ENCODE peak calls at places on chromosomes 16 and 17, in seven cellular contexts. U is heart left ventricle, D is right lobe of liver, J is fibroblast of lung, L is transverse colon, A is thoracic aorta, E is stomach. F is an unnamed sample.

GRCh38 chr16:1193825-1194581 is 31.1 kb downstream of the TPSG1 start:
- DNase-seq in U (no peak), L (no peak), E (no peak), A (no peak), D (no peak), J (no peak), F (no peak)

GRCh38 chr17:37220609-37220953 is 155.2 kb upstream of the C17orf78 start:
- DNase-seq in J (peak; percentile 46), E (no peak), D (no peak), U (no peak), A (no peak), L (peak; percentile 9), F (no peak)

GRCh38 chr17:47413872-47414271 is 90.1 kb downstream of the EFCAB13 start:
- DNase-seq in L (no peak), E (no peak), D (no peak), U (no peak), J (no peak), A (no peak), F (no peak)

GRCh38 chr16:68284847-68285246 is 20.5 kb downstream of the SLC7A6 start:
- DNase-seq in A (no peak), E (no peak), L (peak; percentile 35), J (no peak), D (no peak), U (no peak), F (no peak)

GRCh38 chr17:55286681-55287589 is 22.2 kb downstream of the HLF start:
- DNase-seq in E (peak; percentile 78), U (no peak), A (no peak), J (peak; percentile 25), L (peak; percentile 86), D (peak; percentile 77), F (no peak)

GRCh38 chr17:78043031-78043430 is 84.5 kb downstream of the TNRC6C start:
- DNase-seq in J (no peak), D (no peak), L (no peak), A (no peak), U (no peak), E (no peak), F (no peak)

GRCh38 chr17:17491031-17491471 is 5.1 kb downstream of the RASD1 start:
- DNase-seq in D (no peak), L (no peak), J (no peak), E (no peak), U (no peak), A (no peak), F (no peak)

GRCh38 chr17:2532146-2532720 is 20.5 kb upstream of the METTL16 start:
- DNase-seq in U (no peak), J (no peak), D (peak; percentile 44), A (no peak), E (no peak), L (no peak), F (no peak)

GRCh38 chr17:76379275-76379641 is 5.2 kb upstream of the SPHK1 start:
- DNase-seq in D (no peak), U (no peak), E (no peak), J (no peak), A (no peak), L (no peak), F (no peak)

GRCh38 chr17:6472517-6472916 is 28.3 kb downstream of the PIMREG start:
- DNase-seq in L (no peak), A (no peak), J (no peak), U (no peak), E (no peak), D (no peak), F (no peak)

GRCh38 chr17:9890124-9890523 is 14.9 kb downstream of the RCVRN start:
- DNase-seq in L (no peak), E (no peak), J (no peak), D (no peak), U (peak; percentile 38), A (no peak), F (no peak)

GRCh38 chr17:22510504-22510903 is 818.2 kb downstream of the KCNJ18 start:
- DNase-seq in D (no peak), L (no peak), U (no peak), A (no peak), J (no peak), E (no peak), F (no peak)

GRCh38 chr16:31354394-31355291 is at the start of gene ITGAX:
- DNase-seq in J (peak; percentile 8), E (peak; percentile 49), D (peak; percentile 76), A (no peak), U (peak; percentile 68), L (peak; percentile 52), F (no peak)

GRCh38 chr16:3751878-3752277 is 34.6 kb upstream of the TRAP1 start:
- DNase-seq in D (no peak), J (no peak), U (no peak), E (no peak), L (no peak), A (no peak), F (no peak)

GRCh38 chr17:9824094-9824493 is 1.6 kb upstream of the GLP2R start:
- DNase-seq in U (no peak), D (no peak), J (no peak), L (no peak), A (no peak), E (no peak), F (no peak)

GRCh38 chr16:57534881-57535658 is 1.3 kb downstream of the CCDC102A start:
- DNase-seq in U (no peak), A (no peak), E (peak; percentile 24), J (no peak), L (no peak), D (peak; percentile 56), F (no peak)

GRCh38 chr17:64244165-64244564 is 18.9 kb downstream of the TEX2 start:
- DNase-seq in U (no peak), D (no peak), J (no peak), E (no peak), A (no peak), L (no peak), F (no peak)

GRCh38 chr17:80318166-80318565 is 57.5 kb downstream of the RNF213 start:
- DNase-seq in U (no peak), J (no peak), L (no peak), A (no peak), D (no peak), E (no peak), F (no peak)

GRCh38 chr17:80477647-80478478 is 1.5 kb upstream of the NPTX1 start:
- DNase-seq in J (peak; percentile 49), E (no peak), A (no peak), U (no peak), D (no peak), L (peak; percentile 35), F (no peak)

GRCh38 chr16:68084504-68085258 is 489 bp upstream of the NFATC3 start:
- DNase-seq in L (peak; percentile 92), D (peak; percentile 95), E (peak; percentile 82), U (peak; percentile 92), J (peak; percentile 82), A (peak; percentile 77), F (no peak)

GRCh38 chr17:30279156-30279555 is 12.6 kb downstream of the BLMH start:
- DNase-seq in D (no peak), U (no peak), A (no peak), J (no peak), L (no peak), E (no peak), F (no peak)

GRCh38 chr17:19533718-19534561 is at the start of gene SLC47A1:
- DNase-seq in L (peak; percentile 20), U (peak; percentile 35), D (peak; percentile 84), A (no peak), J (no peak), E (no peak), F (no peak)

GRCh38 chr17:8079291-8080207 is 8.0 kb downstream of the ALOX12B start:
- DNase-seq in E (peak; percentile 75), A (no peak), J (peak; percentile 42), U (peak; percentile 60), L (peak; percentile 76), D (peak; percentile 80), F (no peak)

GRCh38 chr17:8082312-8082711 is 5.2 kb downstream of the ALOX12B start:
- DNase-seq in L (no peak), J (no peak), U (no peak), D (no peak), A (no peak), E (no peak), F (no peak)

GRCh38 chr17:8080799-8081219 is 6.7 kb downstream of the ALOX12B start:
- DNase-seq in L (no peak), J (no peak), D (no peak), A (no peak), E (no peak), U (no peak), F (no peak)

GRCh38 chr17:8081876-8082275 is 5.6 kb downstream of the ALOX12B start:
- DNase-seq in U (no peak), D (no peak), J (no peak), A (no peak), E (no peak), L (no peak), F (no peak)

DNA sequence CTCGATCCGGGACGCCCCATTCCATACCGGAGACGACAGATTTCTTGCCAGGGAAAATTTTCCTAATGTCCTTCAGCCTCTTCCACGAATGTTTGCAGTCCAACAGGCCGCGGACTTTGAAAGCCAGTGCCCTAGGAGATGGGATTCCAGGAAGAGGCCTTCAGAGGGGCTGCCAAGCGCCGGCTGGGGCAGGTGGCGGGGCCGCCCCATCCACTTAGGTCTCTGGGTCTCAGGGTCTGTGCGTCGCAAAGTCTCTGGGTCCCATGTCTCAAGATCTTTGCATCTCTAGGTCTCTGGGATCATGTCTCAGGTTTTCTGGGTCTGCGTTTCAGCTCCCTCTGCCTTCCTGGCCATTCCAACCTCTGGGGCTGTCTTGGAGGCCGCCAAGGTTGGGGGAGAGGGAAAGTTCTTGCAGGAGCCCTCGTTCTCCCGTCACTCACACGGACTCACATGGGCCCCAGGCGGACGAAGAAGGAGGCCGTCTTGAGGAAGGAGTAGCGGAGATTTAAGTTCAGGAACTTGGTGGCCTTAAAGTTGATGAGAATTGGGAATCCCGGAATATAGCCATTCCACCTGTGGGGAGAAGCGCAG is 7.2 kb downstream of the ALOX12B start:
- DNase-seq in U (no peak), D (no peak), J (no peak), L (no peak), A (no peak), E (no peak), F (no peak)
- H3K4me3 ChIP-seq in U (peak overlapping the region; percentile 7), D (peak overlapping the region; percentile 31), J (no peak overlapping the region), L (peak overlapping the region; percentile 40), A (peak overlapping the region; percentile 72), E (peak overlapping the region; percentile 50), F (no peak overlapping the region)

GRCh38 chr17:43660262-43660661 is 1.5 kb downstream of the MEOX1 start:
- DNase-seq in U (no peak), E (no peak), A (no peak), L (no peak), J (no peak), D (no peak), F (no peak)
- H3K36me3 ChIP-seq in U (no peaks in the 10 kb centered on the region), E (no peaks in the 10 kb centered on the region), A (no peaks in the 10 kb centered on the region), L (no peaks in the 10 kb centered on the region), J (no peaks in the 10 kb centered on the region), D (no peaks in the 10 kb centered on the region), F (no peaks in the 10 kb centered on the region)

DNA sequence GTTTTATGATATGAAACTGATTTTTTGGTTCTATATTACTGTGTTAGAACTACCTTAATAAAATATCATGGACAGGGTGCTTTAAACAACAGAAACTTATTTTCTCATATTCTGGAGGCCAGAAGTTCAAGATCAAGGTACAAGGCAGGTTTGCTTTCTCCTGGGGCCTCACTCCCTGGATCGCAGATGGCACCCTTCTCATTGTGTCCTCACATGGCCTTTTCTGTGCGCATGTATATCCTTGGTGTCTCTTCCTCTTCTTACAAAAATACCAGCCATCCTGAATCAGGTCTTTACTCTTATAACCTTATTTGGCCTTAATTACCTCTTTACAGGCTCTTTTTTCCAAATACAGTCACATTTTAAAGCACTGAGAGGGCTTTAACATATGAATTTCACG is 906.1 kb downstream of the CDH11 start:
- DNase-seq in A (no peak), E (no peak), U (no peak), D (no peak), L (no peak), J (no peak), F (no peak)
- TF ChIP-seq CTCF in A (no peak), E (no peak), U (no peak), D (no peak), L (no peak), J (no peak), F (no peak)

GRCh38 chr16:49586466-49586865 is 212.9 kb downstream of the C16orf78 start:
- DNase-seq in J (no peak), U (no peak), L (no peak), A (no peak), D (no peak), E (no peak), F (no peak)
- H3K4me3 ChIP-seq in J (no peak overlapping the region), U (no peak overlapping the region), L (no peak overlapping the region), A (peak overlapping the region; percentile 40), D (no peak overlapping the region), E (no peak overlapping the region), F (no peak overlapping the region)

F was measured in BJ.